ENCODE peak calls at places on chromosomes 16 and 17, in seven cellular contexts. T is K562, P is HCT116, J is A549, G is GM12878, H is GM23338, A is HepG2. Q is an unnamed sample.
A peak's percentile ranks its signal among the peaks of the same experiment; 100 is the strongest.

GRCh38 chr16:53068423-53068833 is 13.6 kb downstream of the CHD9 start:
- DNase-seq in G (no peak), H (no peak), J (no peak), P (no peak), A (no peak), T (no peak), Q (no peak)

GRCh38 chr16:25109643-25110042 is 1.9 kb upstream of the LCMT1 start:
- DNase-seq in T (peak; percentile 74), H (no peak), G (no peak), A (peak; percentile 74), J (peak; percentile 78), P (peak; percentile 87), Q (peak; percentile 92)

GRCh38 chr17:17874478-17874877 is 37.7 kb upstream of the SREBF1 start:
- DNase-seq in H (no peak), J (no peak), G (no peak), T (no peak), P (no peak), A (no peak), Q (no peak)

GRCh38 chr17:68320311-68320865 is 29.1 kb downstream of the ARSG start:
- DNase-seq in J (no peak), P (no peak), H (peak; percentile 46), A (no peak), T (no peak), G (no peak), Q (no peak)

GRCh38 chr17:79830303-79830702 is 8.9 kb downstream of the CBX4 start:
- DNase-seq in A (no peak), J (no peak), P (no peak), T (peak; percentile 84), H (peak; percentile 58), G (no peak), Q (no peak)

GRCh38 chr17:68057531-68057952 is 22.0 kb downstream of the KPNA2 start:
- DNase-seq in J (no peak), T (peak; percentile 29), G (no peak), P (peak; percentile 32), H (peak; percentile 44), A (no peak), Q (no peak)

GRCh38 chr17:17576772-17577234 is 14.7 kb downstream of the PEMT start:
- DNase-seq in A (no peak), H (no peak), T (no peak), J (no peak), G (no peak), P (no peak), Q (no peak)

GRCh38 chr17:78996781-78997201 is 12.8 kb downstream of the CANT1 start:
- DNase-seq in H (no peak), J (no peak), T (no peak), A (no peak), G (no peak), P (no peak), Q (no peak)

GRCh38 chr17:10769840-10770239 is 34.1 kb downstream of the TMEM238L start:
- DNase-seq in T (no peak), J (no peak), A (no peak), H (no peak), P (no peak), G (no peak), Q (no peak)

GRCh38 chr17:80071116-80071980 is 30.0 kb upstream of the GAA start:
- DNase-seq in G (no peak), A (peak; percentile 43), H (no peak), T (no peak), P (no peak), J (no peak), Q (no peak)

GRCh38 chr17:1907818-1908698 is 78.3 kb downstream of the RPA1 start:
- DNase-seq in A (no peak), J (no peak), G (no peak), P (no peak), T (no peak), H (peak; percentile 72), Q (no peak)

GRCh38 chr16:84650062-84650991 is 2.0 kb downstream of the KLHL36 start:
- DNase-seq in H (no peak), G (no peak), J (peak; percentile 60), T (no peak), P (no peak), A (peak; percentile 44), Q (no peak)

GRCh38 chr17:6478486-6478885 is 34.2 kb downstream of the PIMREG start:
- DNase-seq in T (no peak), H (no peak), J (no peak), P (no peak), G (no peak), A (no peak), Q (no peak)

GRCh38 chr17:10268005-10268404 is 69.6 kb upstream of the GAS7 start:
- DNase-seq in J (no peak), T (no peak), H (no peak), A (no peak), P (no peak), G (no peak), Q (no peak)

GRCh38 chr17:75645501-75645888 is 12.3 kb downstream of the SMIM5 start:
- DNase-seq in G (no peak), T (no peak), P (peak; percentile 90), H (no peak), J (peak; percentile 87), A (no peak), Q (no peak)

GRCh38 chr16:53087101-53087500 is 32.3 kb downstream of the CHD9 start:
- DNase-seq in A (no peak), H (no peak), G (no peak), J (no peak), P (no peak), T (no peak), Q (no peak)

GRCh38 chr17:49214665-49215360 is 4.3 kb downstream of the ABI3 start:
- DNase-seq in P (no peak), T (no peak), J (no peak), H (no peak), G (no peak), A (no peak), Q (no peak)

GRCh38 chr17:33875973-33876372 is 379.1 kb upstream of the CCL2 start:
- DNase-seq in J (no peak), P (no peak), T (no peak), H (no peak), A (no peak), G (no peak), Q (no peak)

GRCh38 chr17:40369923-40370322 is 5.4 kb upstream of the GJD3 start:
- DNase-seq in P (no peak), T (no peak), G (no peak), H (no peak), A (no peak), J (no peak), Q (no peak)
- TF ChIP-seq REST in P (no peak), T (no peak), G (no peak), H (no peak), A (no peak), J (no peak), Q (no peak)

DNA sequence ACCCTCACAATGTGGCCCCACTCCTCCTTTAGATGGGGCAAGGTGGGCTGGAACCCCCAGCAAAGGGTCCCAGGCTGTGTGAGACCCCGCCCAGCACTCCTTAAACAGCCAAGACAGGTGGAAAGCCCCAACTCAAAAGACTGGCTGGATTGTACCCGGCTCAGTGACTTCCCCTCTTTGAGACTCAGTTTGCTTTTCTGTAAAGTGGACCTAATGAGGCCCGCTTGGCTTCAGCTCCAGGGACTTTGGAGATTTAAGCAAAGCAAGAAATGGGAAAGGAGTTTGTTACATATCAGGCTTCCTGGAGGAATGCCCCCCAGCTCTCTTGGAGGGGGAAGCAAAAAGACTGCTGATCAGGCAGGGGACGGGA is 39.3 kb downstream of the SNX20 start:
- DNase-seq in H (no peak), A (no peak), T (no peak), J (no peak), G (no peak), P (no peak), Q (no peak)
- TF ChIP-seq REST in H (no peak), A (no peak), T (no peak), J (no peak), G (no peak), P (no peak), Q (no peak)

DNA sequence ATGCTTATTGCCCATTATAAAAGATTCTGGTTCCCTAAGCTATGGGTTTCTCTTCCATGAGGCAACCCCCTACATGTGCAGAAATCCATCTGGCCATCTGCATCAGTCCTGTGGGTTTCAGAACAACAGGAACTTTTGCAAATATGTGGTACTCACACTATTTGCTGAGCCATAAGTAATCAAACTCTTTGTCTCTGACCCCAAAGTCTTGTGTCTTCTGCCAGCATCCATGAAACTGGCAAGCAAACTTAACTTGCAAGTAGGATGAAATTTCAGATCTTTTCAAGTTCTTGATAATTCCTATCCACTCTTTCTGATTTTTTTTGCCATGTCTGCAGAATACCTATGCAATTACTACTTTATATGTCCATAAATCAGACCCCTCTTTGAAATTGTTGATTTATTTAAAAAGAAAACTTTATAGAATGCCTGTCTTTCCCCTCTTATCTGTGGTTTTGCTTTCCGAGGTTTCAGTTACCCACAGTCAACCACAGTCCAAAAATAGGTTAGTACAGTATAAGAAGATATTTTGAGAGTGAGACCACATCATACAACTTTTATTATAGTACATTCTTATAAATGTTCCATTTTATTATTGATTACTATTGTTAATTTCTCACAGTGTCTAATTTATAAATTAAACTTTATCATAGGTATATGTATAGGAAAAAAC is 158.4 kb upstream of the IRX3 start:
- DNase-seq in P (no peak), T (no peak), H (no peak), J (no peak), G (no peak), A (no peak), Q (no peak)
- TF ChIP-seq REST in P (no peak), T (no peak), H (no peak), J (no peak), G (no peak), A (no peak), Q (no peak)

GRCh38 chr16:75122609-75123008 is 6.0 kb upstream of the LDHD start:
- DNase-seq in J (no peak), T (no peak), A (no peak), H (no peak), G (no peak), P (no peak), Q (no peak)

GRCh38 chr16:75118943-75119539 is 2.5 kb upstream of the LDHD start:
- DNase-seq in T (no peak), J (no peak), H (no peak), A (peak; percentile 51), G (no peak), P (no peak), Q (no peak)

GRCh38 chr16:75120253-75120652 is 3.7 kb upstream of the LDHD start:
- DNase-seq in P (no peak), H (no peak), A (no peak), T (no peak), G (no peak), J (no peak), Q (no peak)

GRCh38 chr16:75116911-75117245 is 298 bp upstream of the LDHD start:
- DNase-seq in H (no peak), T (no peak), G (no peak), A (no peak), J (no peak), P (no peak), Q (no peak)

DNA sequence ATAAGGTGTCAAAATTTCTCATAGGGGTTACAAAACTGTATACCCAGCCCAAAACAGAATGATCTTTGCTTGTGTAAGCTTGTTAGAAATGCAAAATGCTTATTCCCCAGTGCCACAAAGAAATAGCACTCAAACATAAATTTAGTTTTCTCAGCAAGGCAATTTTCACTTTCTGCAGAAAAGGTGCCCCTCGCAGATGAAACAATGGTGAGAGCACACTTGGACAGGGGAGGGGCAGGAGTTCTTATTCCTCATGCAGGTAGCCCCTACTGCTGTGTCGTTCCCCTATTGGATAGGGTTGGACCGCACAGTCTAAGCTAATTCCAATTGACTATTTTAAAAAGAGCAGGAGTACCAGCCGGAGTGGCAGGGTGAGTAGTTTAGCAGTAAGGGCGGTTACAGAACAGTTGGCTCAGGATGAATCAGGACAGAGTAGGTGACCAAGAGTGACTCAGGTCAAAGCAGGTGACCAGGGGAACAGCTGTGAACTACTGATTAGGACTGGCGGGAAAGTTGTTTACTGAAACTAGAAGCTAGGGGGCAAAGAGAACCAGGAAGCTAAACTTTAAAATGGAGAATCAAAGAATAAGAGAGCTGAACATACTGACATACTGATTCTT is 5.5 kb upstream of the LDHD start:
- DNase-seq in G (no peak), T (peak; percentile 59), J (no peak), A (peak; percentile 42), H (no peak), P (no peak), Q (no peak)
- TF ChIP-seq REST in G (no peak), T (no peak), J (no peak), A (no peak), H (no peak), P (no peak), Q (no peak)

Q was measured in Panc1.